ENCODE peak calls at places on chromosomes 16 and 17, in five cellular contexts. One of them, this sample, is unnamed.

GRCh38 chr17:9522074-9522473 is 53.5 kb downstream of the STX8 start:
- DNase-seq in heart right ventricle: peak; percentile 23
- DNase-seq in testis: peak; percentile 22
- DNase-seq in cardiac muscle cell: peak; percentile 75
- DNase-seq in mammary epithelial cell: peak; percentile 14
- DNase-seq in this sample: peak; percentile 80

GRCh38 chr17:45230787-45231480 is 9.2 kb downstream of the FMNL1 start:
- DNase-seq in heart right ventricle: peak; percentile 57
- DNase-seq in testis: no peak
- DNase-seq in cardiac muscle cell: peak; percentile 81
- DNase-seq in mammary epithelial cell: peak; percentile 43
- DNase-seq in this sample: peak; percentile 85

GRCh38 chr16:58048914-58049696 is 23.6 kb downstream of the MMP15 start:
- DNase-seq in heart right ventricle: no peak
- DNase-seq in testis: no peak
- DNase-seq in cardiac muscle cell: no peak
- DNase-seq in mammary epithelial cell: no peak
- DNase-seq in this sample: no peak

GRCh38 chr17:45279898-45280297 is 18.0 kb upstream of the SPATA32 start:
- DNase-seq in heart right ventricle: no peak
- DNase-seq in testis: no peak
- DNase-seq in cardiac muscle cell: no peak
- DNase-seq in mammary epithelial cell: no peak
- DNase-seq in this sample: no peak

GRCh38 chr17:81840826-81841778 is 6.3 kb upstream of the PPP1R27 start:
- DNase-seq in heart right ventricle: no peak
- DNase-seq in testis: no peak
- DNase-seq in cardiac muscle cell: no peak
- DNase-seq in mammary epithelial cell: peak; percentile 87
- DNase-seq in this sample: no peak

GRCh38 chr16:19513377-19514053 is 8.4 kb downstream of the GDE1 start:
- DNase-seq in heart right ventricle: no peak
- DNase-seq in testis: no peak
- DNase-seq in cardiac muscle cell: peak; percentile 56
- DNase-seq in mammary epithelial cell: no peak
- DNase-seq in this sample: no peak

GRCh38 chr16:15602285-15603044 is 40.5 kb downstream of the MARF1 start:
- DNase-seq in heart right ventricle: no peak
- DNase-seq in testis: no peak
- DNase-seq in cardiac muscle cell: no peak
- DNase-seq in mammary epithelial cell: no peak
- DNase-seq in this sample: no peak

GRCh38 chr17:58187675-58188074 is 4.9 kb upstream of the EPX start:
- DNase-seq in heart right ventricle: no peak
- DNase-seq in testis: no peak
- DNase-seq in cardiac muscle cell: no peak
- DNase-seq in mammary epithelial cell: no peak
- DNase-seq in this sample: no peak

GRCh38 chr17:74192950-74193781 is 10.3 kb upstream of the RPL38 start:
- DNase-seq in heart right ventricle: no peak
- DNase-seq in testis: peak; percentile 36
- DNase-seq in cardiac muscle cell: no peak
- DNase-seq in mammary epithelial cell: no peak
- DNase-seq in this sample: no peak

GRCh38 chr16:20952144-20952797 is 51.7 kb downstream of the LYRM1 start:
- DNase-seq in heart right ventricle: no peak
- DNase-seq in testis: no peak
- DNase-seq in cardiac muscle cell: no peak
- DNase-seq in mammary epithelial cell: peak; percentile 21
- DNase-seq in this sample: no peak

GRCh38 chr16:12901204-12901596 is 198 bp upstream of the SHISA9 start:
- DNase-seq in heart right ventricle: no peak
- DNase-seq in testis: no peak
- DNase-seq in cardiac muscle cell: no peak
- DNase-seq in mammary epithelial cell: peak; percentile 62
- DNase-seq in this sample: no peak

GRCh38 chr17:69949931-69950330 is 125.1 kb upstream of the KCNJ16 start:
- DNase-seq in heart right ventricle: no peak
- DNase-seq in testis: no peak
- DNase-seq in cardiac muscle cell: no peak
- DNase-seq in mammary epithelial cell: no peak
- DNase-seq in this sample: no peak

GRCh38 chr16:10245002-10245401 is 62.8 kb upstream of the GRIN2A start:
- DNase-seq in heart right ventricle: no peak
- DNase-seq in testis: no peak
- DNase-seq in cardiac muscle cell: no peak
- DNase-seq in mammary epithelial cell: no peak
- DNase-seq in this sample: no peak

GRCh38 chr16:54116126-54116525 is 170.5 kb downstream of the IRX3 start:
- DNase-seq in heart right ventricle: no peak
- DNase-seq in testis: no peak
- DNase-seq in cardiac muscle cell: peak; percentile 29
- DNase-seq in mammary epithelial cell: no peak
- DNase-seq in this sample: no peak

GRCh38 chr17:40312131-40312731 is 3.3 kb downstream of the RARA start:
- DNase-seq in heart right ventricle: peak; percentile 68
- DNase-seq in testis: no peak
- DNase-seq in cardiac muscle cell: no peak
- DNase-seq in mammary epithelial cell: peak; percentile 56
- DNase-seq in this sample: no peak

GRCh38 chr17:72771734-72772133 is 320.8 kb downstream of the SLC39A11 start:
- DNase-seq in heart right ventricle: no peak
- DNase-seq in testis: no peak
- DNase-seq in cardiac muscle cell: no peak
- DNase-seq in mammary epithelial cell: no peak
- DNase-seq in this sample: no peak

GRCh38 chr17:80891096-80892018 is 100.3 kb upstream of the CHMP6 start:
- DNase-seq in heart right ventricle: no peak
- DNase-seq in testis: no peak
- DNase-seq in cardiac muscle cell: peak; percentile 70
- DNase-seq in mammary epithelial cell: peak; percentile 95
- DNase-seq in this sample: peak; percentile 95

GRCh38 chr17:6195123-6195522 is 124.9 kb downstream of the WSCD1 start:
- DNase-seq in heart right ventricle: no peak
- DNase-seq in testis: no peak
- DNase-seq in cardiac muscle cell: no peak
- DNase-seq in mammary epithelial cell: no peak
- DNase-seq in this sample: no peak

GRCh38 chr16:4390266-4391260 is 18.9 kb downstream of the VASN start:
- DNase-seq in heart right ventricle: no peak
- DNase-seq in testis: no peak
- DNase-seq in cardiac muscle cell: no peak
- DNase-seq in mammary epithelial cell: no peak
- DNase-seq in this sample: no peak

GRCh38 chr17:35694906-35695305 is 36.5 kb upstream of the RASL10B start:
- DNase-seq in heart right ventricle: no peak
- DNase-seq in testis: no peak
- DNase-seq in cardiac muscle cell: no peak
- DNase-seq in mammary epithelial cell: no peak
- DNase-seq in this sample: no peak

GRCh38 chr16:10136916-10137315 is 45.3 kb downstream of the GRIN2A start:
- DNase-seq in heart right ventricle: no peak
- DNase-seq in testis: no peak
- DNase-seq in cardiac muscle cell: no peak
- DNase-seq in mammary epithelial cell: no peak
- DNase-seq in this sample: no peak

GRCh38 chr16:25676820-25677219 is 14.9 kb upstream of the HS3ST4 start:
- DNase-seq in heart right ventricle: no peak
- DNase-seq in testis: no peak
- DNase-seq in cardiac muscle cell: no peak
- DNase-seq in mammary epithelial cell: no peak
- DNase-seq in this sample: no peak

GRCh38 chr16:81266680-81267095 is 28.2 kb downstream of the BCO1 start:
- DNase-seq in heart right ventricle: no peak
- DNase-seq in testis: no peak
- DNase-seq in cardiac muscle cell: peak; percentile 5
- DNase-seq in mammary epithelial cell: peak; percentile 67
- DNase-seq in this sample: no peak

GRCh38 chr16:30458561-30459394 is 13.1 kb upstream of the SEPHS2 start:
- DNase-seq in heart right ventricle: no peak
- DNase-seq in testis: no peak
- DNase-seq in cardiac muscle cell: no peak
- DNase-seq in mammary epithelial cell: no peak
- DNase-seq in this sample: no peak

GRCh38 chr16:84548971-84549844 is 44.7 kb upstream of the MEAK7 start:
- DNase-seq in heart right ventricle: peak; percentile 17
- DNase-seq in testis: no peak
- DNase-seq in cardiac muscle cell: peak; percentile 25
- DNase-seq in mammary epithelial cell: no peak
- DNase-seq in this sample: no peak

GRCh38 chr17:48054238-48055185 is 6.4 kb downstream of the NFE2L1 start:
- DNase-seq in heart right ventricle: peak; percentile 73
- DNase-seq in testis: peak; percentile 96
- DNase-seq in cardiac muscle cell: peak; percentile 90
- DNase-seq in mammary epithelial cell: peak; percentile 93
- DNase-seq in this sample: peak; percentile 88

GRCh38 chr17:50274142-50274944 is at the start of gene TMEM92:
- DNase-seq in heart right ventricle: no peak
- DNase-seq in testis: peak; percentile 37
- DNase-seq in cardiac muscle cell: no peak
- DNase-seq in mammary epithelial cell: no peak
- DNase-seq in this sample: peak; percentile 45

GRCh38 chr17:79700574-79700973 is 30.2 kb upstream of the ENPP7 start:
- DNase-seq in heart right ventricle: no peak
- DNase-seq in testis: no peak
- DNase-seq in cardiac muscle cell: no peak
- DNase-seq in mammary epithelial cell: no peak
- DNase-seq in this sample: no peak

GRCh38 chr16:84410361-84411138 is 42.2 kb downstream of the ATP2C2 start:
- DNase-seq in heart right ventricle: no peak
- DNase-seq in testis: no peak
- DNase-seq in cardiac muscle cell: no peak
- DNase-seq in mammary epithelial cell: no peak
- DNase-seq in this sample: no peak

GRCh38 chr17:19447085-19447583 is 36.1 kb downstream of the RNF112 start:
- DNase-seq in heart right ventricle: peak; percentile 82
- DNase-seq in testis: peak; percentile 88
- DNase-seq in cardiac muscle cell: peak; percentile 85
- DNase-seq in mammary epithelial cell: peak; percentile 46
- DNase-seq in this sample: peak; percentile 77

GRCh38 chr16:56936491-56936890 is 4.5 kb downstream of the HERPUD1 start:
- DNase-seq in heart right ventricle: no peak
- DNase-seq in testis: no peak
- DNase-seq in cardiac muscle cell: no peak
- DNase-seq in mammary epithelial cell: no peak
- DNase-seq in this sample: peak; percentile 50

GRCh38 chr16:31862761-31863160 is 10.8 kb upstream of the ZNF267 start:
- DNase-seq in heart right ventricle: no peak
- DNase-seq in testis: no peak
- DNase-seq in cardiac muscle cell: no peak
- DNase-seq in mammary epithelial cell: no peak
- DNase-seq in this sample: no peak

GRCh38 chr16:79008036-79008868 is 592.3 kb downstream of the MAF start:
- DNase-seq in heart right ventricle: no peak
- DNase-seq in testis: no peak
- DNase-seq in cardiac muscle cell: no peak
- DNase-seq in mammary epithelial cell: no peak
- DNase-seq in this sample: no peak

GRCh38 chr17:15261063-15261817 is 3.9 kb downstream of the PMP22 start:
- DNase-seq in heart right ventricle: peak; percentile 46
- DNase-seq in testis: peak; percentile 60
- DNase-seq in cardiac muscle cell: peak; percentile 73
- DNase-seq in mammary epithelial cell: peak; percentile 54
- DNase-seq in this sample: peak; percentile 89
- H3K27me3 ChIP-seq in heart right ventricle: peaks cover 45% of the 10 kb centered on the region
- H3K27me3 ChIP-seq in testis: no peaks in the 10 kb centered on the region
- H3K27me3 ChIP-seq in cardiac muscle cell: peaks cover 50% of the 10 kb centered on the region
- H3K27me3 ChIP-seq in mammary epithelial cell: no peaks in the 10 kb centered on the region
- H3K27me3 ChIP-seq in this sample: no peaks in the 10 kb centered on the region

DNA sequence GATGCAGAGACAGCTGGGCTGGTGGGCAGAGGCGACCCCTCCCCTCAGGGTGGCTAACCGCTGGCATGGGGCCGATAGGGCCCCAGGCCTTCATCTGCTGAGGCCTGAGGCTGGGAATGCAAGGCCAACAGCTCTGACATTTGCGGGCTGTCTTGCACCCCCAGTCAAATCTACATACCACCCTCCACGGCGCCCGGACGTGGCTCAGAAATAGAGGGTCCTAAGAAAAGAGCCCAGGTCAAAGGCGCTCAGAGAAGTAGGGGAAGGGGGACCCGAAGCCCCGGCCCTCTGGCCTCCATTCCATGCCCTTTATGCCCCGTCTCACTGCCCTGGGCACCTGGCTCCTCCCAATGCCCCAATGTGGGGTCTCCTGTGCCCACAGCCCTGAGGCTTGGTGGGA is 142.3 kb downstream of the C16orf78 start:
- DNase-seq in heart right ventricle: no peak
- DNase-seq in testis: no peak
- DNase-seq in cardiac muscle cell: no peak
- DNase-seq in mammary epithelial cell: no peak
- DNase-seq in this sample: no peak
- H3K27me3 ChIP-seq in heart right ventricle: no peaks in the 10 kb centered on the region
- H3K27me3 ChIP-seq in testis: no peaks in the 10 kb centered on the region
- H3K27me3 ChIP-seq in cardiac muscle cell: no peaks in the 10 kb centered on the region
- H3K27me3 ChIP-seq in mammary epithelial cell: no peaks in the 10 kb centered on the region
- H3K27me3 ChIP-seq in this sample: no peaks in the 10 kb centered on the region

GRCh38 chr17:61395409-61395982 is 4.1 kb upstream of the TBX2 start:
- DNase-seq in heart right ventricle: no peak
- DNase-seq in testis: no peak
- DNase-seq in cardiac muscle cell: no peak
- DNase-seq in mammary epithelial cell: no peak
- DNase-seq in this sample: no peak

GRCh38 chr17:61395983-61396585 is 3.6 kb upstream of the TBX2 start:
- DNase-seq in heart right ventricle: peak; percentile 48
- DNase-seq in testis: no peak
- DNase-seq in cardiac muscle cell: no peak
- DNase-seq in mammary epithelial cell: no peak
- DNase-seq in this sample: peak; percentile 22

GRCh38 chr17:61396586-61397085 is 3.0 kb upstream of the TBX2 start:
- DNase-seq in heart right ventricle: no peak
- DNase-seq in testis: no peak
- DNase-seq in cardiac muscle cell: no peak
- DNase-seq in mammary epithelial cell: no peak
- DNase-seq in this sample: peak; percentile 36

GRCh38 chr17:61398721-61399130 is 917 bp upstream of the TBX2 start:
- DNase-seq in heart right ventricle: no peak
- DNase-seq in testis: no peak
- DNase-seq in cardiac muscle cell: no peak
- DNase-seq in mammary epithelial cell: no peak
- DNase-seq in this sample: peak; percentile 52

GRCh38 chr17:61397086-61397842 is 2.4 kb upstream of the TBX2 start:
- DNase-seq in heart right ventricle: no peak
- DNase-seq in testis: no peak
- DNase-seq in cardiac muscle cell: peak; percentile 30
- DNase-seq in mammary epithelial cell: no peak
- DNase-seq in this sample: peak; percentile 54
- H3K27me3 ChIP-seq in heart right ventricle: peaks cover 75% of the 10 kb centered on the region
- H3K27me3 ChIP-seq in testis: no peaks in the 10 kb centered on the region
- H3K27me3 ChIP-seq in cardiac muscle cell: peaks cover 14% of the 10 kb centered on the region
- H3K27me3 ChIP-seq in mammary epithelial cell: peaks cover 44% of the 10 kb centered on the region
- H3K27me3 ChIP-seq in this sample: no peaks in the 10 kb centered on the region

DNA sequence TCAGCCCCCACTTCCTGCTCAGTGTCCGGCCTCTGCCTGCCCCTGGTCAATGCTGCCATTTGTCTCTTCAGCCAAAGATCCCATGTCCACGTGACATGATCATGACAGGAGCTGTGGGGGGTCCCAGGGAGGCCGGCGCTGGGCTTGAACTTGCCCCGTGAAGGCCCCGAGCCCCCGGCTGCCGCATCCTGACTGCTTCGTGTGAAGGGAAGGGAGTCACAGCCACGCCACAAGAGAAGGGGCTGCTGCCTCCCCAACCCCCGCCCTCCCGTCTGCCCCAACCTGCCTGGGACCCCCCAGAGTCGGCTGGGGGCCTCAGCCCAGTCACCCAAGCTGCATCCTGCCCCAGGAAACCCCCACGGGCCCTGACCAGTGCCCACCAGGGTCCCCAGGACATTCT is 14.3 kb upstream of the SSTR5 start:
- DNase-seq in heart right ventricle: no peak
- DNase-seq in testis: no peak
- DNase-seq in cardiac muscle cell: no peak
- DNase-seq in mammary epithelial cell: no peak
- DNase-seq in this sample: no peak
- H3K27me3 ChIP-seq in heart right ventricle: peaks cover 19% of the 10 kb centered on the region
- H3K27me3 ChIP-seq in testis: no peaks in the 10 kb centered on the region
- H3K27me3 ChIP-seq in cardiac muscle cell: no peaks in the 10 kb centered on the region
- H3K27me3 ChIP-seq in mammary epithelial cell: no peaks in the 10 kb centered on the region
- H3K27me3 ChIP-seq in this sample: no peaks in the 10 kb centered on the region

This sample was measured in GM23248.